ENCODE peak calls at places on chromosomes 4 and X, in seven cellular contexts. O, D, B, Y, U, N and K are unnamed samples. For H3K36me3, the result is how much of the 10 kb centered on the place peaks cover.

GRCh38 chr4:100839712-100840111 is 321.9 kb upstream of the EMCN start:
- DNase-seq in O (no peak), D (no peak), B (no peak), Y (no peak), U (no peak), N (no peak), K (no peak)

GRCh38 chrX:40108084-40108958 is 10.6 kb upstream of the BCOR start:
- DNase-seq in O (no peak), D (peak), B (no peak), Y (peak), U (peak), N (no peak), K (peak)

GRCh38 chrX:7263961-7264360 is 116.0 kb upstream of the PUDP start:
- DNase-seq in O (no peak), D (no peak), B (no peak), Y (peak), U (no peak), N (no peak), K (no peak)

GRCh38 chrX:9693307-9694001 is 72.2 kb downstream of the GPR143 start:
- DNase-seq in O (no peak), D (no peak), B (no peak), Y (no peak), U (no peak), N (no peak), K (no peak)

GRCh38 chr4:134024251-134024650 is 177.3 kb downstream of the PABPC4L start:
- DNase-seq in O (no peak), D (no peak), B (no peak), Y (peak), U (no peak), N (no peak), K (peak)

GRCh38 chr4:23887989-23888388 is 1.9 kb downstream of the PPARGC1A start:
- DNase-seq in O (no peak), D (peak), B (no peak), Y (no peak), U (no peak), N (no peak), K (no peak)

GRCh38 chr4:120977435-120977997 is 55.0 kb upstream of the PRDM5 start:
- DNase-seq in O (no peak), D (peak), B (peak), Y (peak), U (no peak), N (no peak), K (peak)

GRCh38 chrX:79506001-79506400 is 138.9 kb upstream of the ITM2A start:
- DNase-seq in O (no peak), D (no peak), B (no peak), Y (no peak), U (no peak), N (no peak), K (no peak)

GRCh38 chrX:71650333-71650969 is 16.9 kb upstream of the LOC101059915 start:
- DNase-seq in O (no peak), D (peak), B (no peak), Y (no peak), U (no peak), N (no peak), K (no peak)

GRCh38 chr4:86338989-86339388 is 20.9 kb downstream of the MAPK10 start:
- DNase-seq in O (no peak), D (no peak), B (peak), Y (peak), U (no peak), N (no peak), K (no peak)

GRCh38 chrX:103685396-103685795 is 1.1 kb downstream of the MORF4L2 start:
- DNase-seq in O (no peak), D (peak), B (no peak), Y (peak), U (no peak), N (no peak), K (no peak)

GRCh38 chr4:165721815-165722214 is 151.2 kb upstream of the TLL1 start:
- DNase-seq in O (no peak), D (no peak), B (no peak), Y (no peak), U (no peak), N (no peak), K (no peak)

GRCh38 chrX:80354966-80355465 is 65.2 kb upstream of the TENT5D start:
- DNase-seq in O (no peak), D (no peak), B (no peak), Y (no peak), U (no peak), N (no peak), K (no peak)

GRCh38 chrX:84188320-84188834 is 378 bp upstream of the RPS6KA6 start:
- DNase-seq in O (no peak), D (peak), B (peak), Y (peak), U (peak), N (no peak), K (peak)

GRCh38 chr4:158571736-158572135 is 50.1 kb downstream of the RXFP1 start:
- DNase-seq in O (no peak), D (no peak), B (no peak), Y (no peak), U (no peak), N (no peak), K (peak)

GRCh38 chr4:106614446-106614845 is 245.9 kb upstream of the GIMD1 start:
- DNase-seq in O (no peak), D (no peak), B (peak), Y (peak), U (no peak), N (no peak), K (no peak)

GRCh38 chr4:112060212-112060611 is 85.0 kb upstream of the FAM241A start:
- DNase-seq in O (peak), D (peak), B (peak), Y (peak), U (no peak), N (no peak), K (peak)

GRCh38 chrX:105745863-105746262 is 76.5 kb upstream of the NRK start:
- DNase-seq in O (no peak), D (no peak), B (no peak), Y (no peak), U (no peak), N (no peak), K (no peak)

GRCh38 chrX:79081895-79082512 is 62.5 kb upstream of the GPR174 start:
- DNase-seq in O (peak), D (peak), B (peak), Y (peak), U (no peak), N (no peak), K (peak)

GRCh38 chr4:126995235-126995634 is 637.5 kb upstream of the INTU start:
- DNase-seq in O (no peak), D (no peak), B (no peak), Y (no peak), U (no peak), N (no peak), K (no peak)

GRCh38 chr4:4995103-4995761 is 24.0 kb downstream of the CYTL1 start:
- DNase-seq in O (peak), D (peak), B (peak), Y (peak), U (peak), N (no peak), K (peak)

GRCh38 chrX:1537031-1537715 is at the start of gene P2RY8:
- DNase-seq in O (no peak), D (peak), B (no peak), Y (peak), U (peak), N (peak), K (no peak)

GRCh38 chrX:1106478-1107210 is 105.8 kb downstream of the CRLF2 start:
- DNase-seq in O (no peak), D (no peak), B (no peak), Y (no peak), U (no peak), N (no peak), K (peak)

GRCh38 chr4:158710814-158711213 is 12.4 kb downstream of the PPID start:
- DNase-seq in O (no peak), D (no peak), B (peak), Y (peak), U (no peak), N (no peak), K (no peak)

DNA sequence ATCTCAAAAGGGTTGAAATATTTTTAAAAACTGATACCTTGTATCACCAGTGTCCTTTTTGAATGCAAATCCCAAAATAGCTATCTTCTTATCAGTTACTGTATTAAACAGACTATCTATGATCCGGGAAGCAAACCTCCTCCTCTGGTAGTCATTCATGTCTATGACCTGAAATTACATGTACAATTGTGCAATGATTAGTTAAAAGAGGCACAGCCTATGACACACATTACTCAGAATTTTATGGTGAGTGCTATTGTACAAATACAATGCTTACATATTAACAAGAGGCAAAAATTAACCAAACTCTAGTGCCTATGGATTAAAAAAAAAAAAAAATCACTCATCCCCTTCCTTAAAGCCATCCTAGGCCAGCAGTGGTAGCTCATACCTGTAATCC is 21.7 kb downstream of the UGDH start:
- DNase-seq in O (no peak), D (no peak), B (peak), Y (peak), U (no peak), N (no peak), K (no peak)
- H3K36me3 ChIP-seq in O (half or more), D (under half), B (under half), Y (half or more), U (under half), N (under half), K (under half)

GRCh38 chr4:176358083-176358469 is 38.3 kb downstream of the SPCS3 start:
- DNase-seq in O (no peak), D (no peak), B (no peak), Y (no peak), U (no peak), N (no peak), K (no peak)

GRCh38 chr4:176357359-176358082 is 37.8 kb downstream of the SPCS3 start:
- DNase-seq in O (no peak), D (no peak), B (peak), Y (peak), U (no peak), N (no peak), K (peak)

GRCh38 chr4:176360446-176360845 is 40.7 kb downstream of the SPCS3 start:
- DNase-seq in O (no peak), D (no peak), B (peak), Y (peak), U (no peak), N (no peak), K (no peak)

GRCh38 chr4:176363072-176363471 is 43.3 kb downstream of the SPCS3 start:
- DNase-seq in O (no peak), D (no peak), B (no peak), Y (no peak), U (no peak), N (no peak), K (no peak)

GRCh38 chr4:176359590-176359989 is 39.8 kb downstream of the SPCS3 start:
- DNase-seq in O (no peak), D (no peak), B (peak), Y (peak), U (no peak), N (no peak), K (no peak)
- H3K4me3 ChIP-seq in O (no peak), D (no peak), B (no peak), Y (peak), U (no peak), N (no peak), K (no peak)

GRCh38 chr4:184400891-184401290 is 73.5 kb downstream of the IRF2 start:
- DNase-seq in O (no peak), D (no peak), B (no peak), Y (no peak), U (no peak), N (no peak), K (no peak)
- H3K36me3 ChIP-seq in O (half or more), D (under half), B (under half), Y (under half), U (under half), N (under half), K (under half)

GRCh38 chr4:130568746-130569145 is 1472.8 kb downstream of the C4orf33 start:
- DNase-seq in O (no peak), D (no peak), B (no peak), Y (no peak), U (no peak), N (no peak), K (no peak)

GRCh38 chr4:130559268-130559667 is 1463.3 kb downstream of the C4orf33 start:
- DNase-seq in O (no peak), D (no peak), B (no peak), Y (no peak), U (no peak), N (no peak), K (no peak)

GRCh38 chr4:130563891-130564418 is 1468.0 kb downstream of the C4orf33 start:
- DNase-seq in O (no peak), D (no peak), B (no peak), Y (no peak), U (no peak), N (no peak), K (no peak)

DNA sequence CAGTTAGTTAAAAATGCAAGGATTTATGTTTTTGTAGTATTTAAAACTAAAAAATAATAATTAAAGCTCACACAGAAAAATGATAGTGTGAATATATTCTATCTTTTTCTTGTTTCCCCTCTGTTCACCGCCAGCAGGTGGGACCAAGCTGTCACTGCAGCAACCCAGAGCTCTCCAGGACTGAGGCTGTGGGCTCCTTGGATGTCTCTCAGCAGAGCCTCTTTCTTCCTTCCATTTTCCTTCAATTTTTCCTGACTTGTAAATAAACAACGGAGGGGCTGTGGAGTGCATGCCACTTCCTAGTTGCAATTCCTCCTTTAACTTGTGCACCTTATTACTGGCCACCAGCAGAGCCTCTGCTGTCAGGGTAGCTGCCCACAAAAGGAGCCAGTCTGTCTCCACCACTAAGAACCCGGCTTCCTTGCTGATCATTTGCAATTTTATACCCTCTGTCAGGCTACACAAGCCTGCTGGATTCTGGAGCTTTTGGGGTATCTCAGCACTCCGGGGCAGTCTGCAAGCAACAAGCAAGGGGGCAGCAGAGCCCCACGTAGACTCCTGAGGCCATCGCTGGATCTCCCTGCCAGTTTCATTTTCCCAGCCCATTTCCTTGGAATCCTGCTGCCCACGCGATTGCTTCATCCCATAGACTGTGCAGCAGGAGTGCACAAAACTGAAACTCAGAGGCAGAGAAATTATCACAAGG is 1467.4 kb downstream of the C4orf33 start:
- DNase-seq in O (peak), D (peak), B (peak), Y (peak), U (peak), N (no peak), K (peak)
- H3K4me3 ChIP-seq in O (no peak), D (no peak), B (peak), Y (no peak), U (no peak), N (peak), K (no peak)

GRCh38 chr4:1841201-1841885 is 14.6 kb downstream of the LETM1 start:
- DNase-seq in O (no peak), D (no peak), B (no peak), Y (no peak), U (no peak), N (no peak), K (no peak)

GRCh38 chr4:1842339-1842895 is 13.5 kb downstream of the LETM1 start:
- DNase-seq in O (no peak), D (no peak), B (no peak), Y (peak), U (no peak), N (no peak), K (peak)

GRCh38 chr4:1843852-1844251 is 12.1 kb downstream of the LETM1 start:
- DNase-seq in O (no peak), D (no peak), B (no peak), Y (peak), U (no peak), N (no peak), K (no peak)

GRCh38 chr4:1841886-1842210 is 14.1 kb downstream of the LETM1 start:
- DNase-seq in O (no peak), D (no peak), B (no peak), Y (no peak), U (no peak), N (no peak), K (no peak)

DNA sequence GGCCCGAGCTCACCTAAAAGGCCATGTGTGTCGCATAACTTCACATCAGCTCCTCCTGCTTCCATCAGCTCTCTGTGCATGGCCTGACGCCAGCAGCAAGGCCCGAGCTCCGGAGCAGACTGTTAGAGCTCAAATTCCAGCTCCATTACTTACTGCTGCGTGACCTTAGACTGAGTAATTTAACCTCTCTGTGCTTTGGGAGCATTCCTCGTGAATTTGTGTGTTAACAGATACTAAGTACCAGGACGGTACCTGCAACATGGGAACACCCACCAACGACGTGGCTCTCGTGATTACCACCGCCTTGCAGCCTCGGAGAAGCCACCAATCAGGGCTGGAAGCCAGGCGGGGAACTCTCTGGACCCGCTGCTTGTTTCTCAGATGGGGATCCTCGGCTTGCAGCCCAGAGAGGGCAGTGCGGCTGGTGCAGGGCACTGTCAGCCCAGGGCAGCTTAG is 12.9 kb downstream of the LETM1 start:
- DNase-seq in O (no peak), D (no peak), B (peak), Y (peak), U (no peak), N (no peak), K (no peak)
- H3K36me3 ChIP-seq in O (half or more), D (under half), B (under half), Y (under half), U (under half), N (under half), K (under half)

DNA sequence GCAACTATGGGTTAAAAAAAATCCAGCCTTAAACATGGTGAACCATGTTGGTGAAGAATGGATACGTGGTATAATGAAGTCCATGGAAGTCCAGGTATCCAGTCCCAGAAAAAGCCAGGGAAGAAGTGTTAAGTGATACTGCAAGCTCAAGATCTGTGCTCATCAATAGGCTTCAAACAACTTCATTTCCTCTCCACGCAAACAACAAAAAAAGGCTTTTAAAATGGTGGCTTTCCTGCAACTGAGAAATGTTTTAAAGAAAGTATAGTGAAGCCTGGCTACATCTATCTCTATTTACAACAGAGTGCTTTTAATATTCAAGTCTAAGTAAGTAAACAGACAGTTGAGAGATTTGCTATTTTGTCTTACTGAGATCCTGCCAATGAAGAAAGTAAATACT is 1.6 kb downstream of the TAPT1 start:
- DNase-seq in O (no peak), D (no peak), B (no peak), Y (no peak), U (no peak), N (no peak), K (no peak)
- H3K4me3 ChIP-seq in O (no peak), D (no peak), B (no peak), Y (peak), U (no peak), N (no peak), K (no peak)

DNA sequence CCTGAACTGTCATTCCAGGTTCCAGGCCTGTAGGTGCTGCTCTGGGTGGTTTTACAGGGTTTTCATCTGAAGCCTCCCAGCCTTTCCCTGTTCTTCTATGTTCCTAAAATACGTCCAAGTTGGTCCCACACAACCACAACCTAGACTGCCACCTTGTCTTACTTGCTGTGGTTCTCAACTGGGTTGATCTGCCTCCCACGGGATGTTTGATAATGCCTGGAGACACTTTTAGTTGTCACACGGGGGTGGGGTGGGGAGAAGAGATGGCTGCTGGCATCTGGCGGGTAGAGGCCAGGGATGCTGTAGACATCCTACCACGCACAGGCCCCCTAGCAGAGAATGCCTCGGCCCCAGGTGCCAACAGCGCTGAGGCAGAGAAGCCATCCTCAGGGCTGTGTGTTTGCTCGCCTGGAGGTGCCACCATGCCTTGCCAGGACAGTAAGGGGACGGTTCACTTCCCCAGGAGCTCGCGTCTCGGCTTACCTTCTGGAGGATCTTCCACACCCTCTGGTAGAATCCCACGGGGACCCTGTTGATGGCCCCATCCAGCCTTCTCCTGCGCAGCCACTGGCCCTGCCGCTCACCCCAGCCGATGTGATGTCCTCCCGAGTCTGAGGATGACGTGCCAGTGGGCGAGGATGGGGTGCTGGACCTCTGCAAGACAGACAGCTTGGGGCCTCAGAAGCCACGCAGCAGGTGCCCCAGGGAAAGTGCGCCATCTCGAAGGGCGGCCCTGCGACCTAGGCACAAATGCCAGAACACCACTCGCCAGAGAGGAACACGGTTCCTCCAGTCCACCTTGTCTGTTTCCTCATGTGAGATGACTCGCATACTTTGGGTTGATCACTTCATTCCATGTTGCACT is 87.0 kb downstream of the PHKA2 start:
- DNase-seq in O (no peak), D (no peak), B (no peak), Y (no peak), U (no peak), N (no peak), K (peak)
- H3K36me3 ChIP-seq in O (under half), D (under half), B (under half), Y (under half), U (under half), N (under half), K (under half)